ENCODE peak calls at places on chromosome 10, in four cellular contexts. B is hepatocyte, K is right atrium auricular region, Q is ascending aorta. Y is an unnamed sample.
A peak's percentile ranks its signal among the peaks of the same experiment; 100 is the strongest.

GRCh38 chr10:48465860-48466521 is 138.9 kb downstream of the ARHGAP22 start:
- DNase-seq in B (no peak), K (no peak), Q (peak; percentile 44), Y (no peak)

GRCh38 chr10:131178956-131179355 is 132.6 kb downstream of the TCERG1L start:
- DNase-seq in B (no peak), K (no peak), Q (peak; percentile 40), Y (no peak)

GRCh38 chr10:33478089-33478674 is 143.7 kb upstream of the NRP1 start:
- DNase-seq in B (no peak), K (no peak), Q (no peak), Y (no peak)

GRCh38 chr10:127897177-127897576 is 4.4 kb upstream of the CLRN3 start:
- DNase-seq in B (no peak), K (no peak), Q (no peak), Y (no peak)

GRCh38 chr10:132264966-132265877 is 42.5 kb downstream of the STK32C start:
- DNase-seq in B (peak; percentile 39), K (no peak), Q (no peak), Y (no peak)

GRCh38 chr10:52258791-52259427 is 55.2 kb upstream of the DKK1 start:
- DNase-seq in B (no peak), K (no peak), Q (no peak), Y (no peak)

GRCh38 chr10:69696073-69696731 is 66.2 kb downstream of the FAM241B start:
- DNase-seq in B (peak; percentile 75), K (no peak), Q (no peak), Y (peak; percentile 23)

GRCh38 chr10:96374639-96374984 is 15.8 kb upstream of the OPALIN start:
- DNase-seq in B (no peak), K (no peak), Q (no peak), Y (no peak)

GRCh38 chr10:1418031-1418550 is 319.2 kb downstream of the ADARB2 start:
- DNase-seq in B (no peak), K (peak; percentile 40), Q (peak; percentile 34), Y (no peak)

GRCh38 chr10:131077724-131078123 is 233.8 kb downstream of the TCERG1L start:
- DNase-seq in B (no peak), K (no peak), Q (no peak), Y (no peak)

GRCh38 chr10:930415-931325 is 835 bp downstream of the LARP4B start:
- DNase-seq in B (peak; percentile 80), K (peak; percentile 18), Q (no peak), Y (peak; percentile 51)

GRCh38 chr10:370222-370825 is 235.1 kb downstream of the ZMYND11 start:
- DNase-seq in B (no peak), K (no peak), Q (no peak), Y (no peak)

GRCh38 chr10:454860-455259 is 234.6 kb downstream of the DIP2C start:
- DNase-seq in B (peak; percentile 81), K (no peak), Q (peak; percentile 71), Y (peak; percentile 57)

GRCh38 chr10:3776796-3777571 is 8.0 kb downstream of the KLF6 start:
- DNase-seq in B (peak; percentile 77), K (no peak), Q (peak; percentile 92), Y (peak; percentile 18)

GRCh38 chr10:62811159-62811875 is 4.8 kb downstream of the EGR2 start:
- DNase-seq in B (no peak), K (no peak), Q (no peak), Y (no peak)

GRCh38 chr10:108327706-108328105 is 1163.2 kb upstream of the SORCS1 start:
- DNase-seq in B (no peak), K (no peak), Q (no peak), Y (no peak)

GRCh38 chr10:71347587-71348395 is 28.7 kb downstream of the SLC29A3 start:
- DNase-seq in B (peak; percentile 55), K (no peak), Q (no peak), Y (no peak)

GRCh38 chr10:86579883-86580548 is 58.4 kb upstream of the WAPL start:
- DNase-seq in B (no peak), K (no peak), Q (no peak), Y (no peak)

GRCh38 chr10:102677736-102678354 is 33.6 kb downstream of the TRIM8 start:
- DNase-seq in B (no peak), K (no peak), Q (no peak), Y (no peak)
- H3K4me1 ChIP-seq in B (peaks cover 63% of the 10 kb centered on the region), K (no peaks in the 10 kb centered on the region), Q (peaks cover 15% of the 10 kb centered on the region), Y (peaks cover 97% of the 10 kb centered on the region)

DNA sequence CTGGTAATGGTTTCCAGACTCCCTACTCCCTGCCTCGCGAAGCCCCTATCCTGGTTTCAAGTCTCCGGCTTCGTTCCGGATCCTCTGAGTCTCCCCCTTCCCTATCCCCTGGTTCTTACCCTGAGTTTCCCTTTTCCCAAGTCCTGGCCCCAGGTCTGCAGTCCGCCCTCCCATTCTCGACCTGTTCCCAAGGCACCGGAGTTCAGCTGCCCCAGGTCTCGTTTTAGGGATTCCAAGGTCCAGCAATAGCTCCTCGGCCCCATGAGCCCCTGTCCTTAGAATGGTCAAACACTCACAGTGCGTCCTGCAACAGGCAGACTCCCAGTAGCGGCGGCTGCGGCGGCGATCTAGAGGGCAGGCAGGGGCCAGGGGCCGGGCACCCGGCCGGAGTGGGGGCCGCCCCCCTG is 272 bp downstream of the PITX3 start:
- DNase-seq in B (no peak), K (no peak), Q (no peak), Y (no peak)
- H3K27me3 ChIP-seq in B (peaks cover 47% of the 10 kb centered on the region), K (no peaks in the 10 kb centered on the region), Q (no peaks in the 10 kb centered on the region), Y (no peaks in the 10 kb centered on the region)

GRCh38 chr10:21230219-21230618 is 295.3 kb downstream of the SKIDA1 start:
- DNase-seq in B (no peak), K (no peak), Q (no peak), Y (no peak)
- H3K4me3 ChIP-seq in B (no peak overlapping the region), K (no peak overlapping the region), Q (no peak overlapping the region), Y (no peak overlapping the region)

GRCh38 chr10:98263088-98263487 is 4.9 kb downstream of the LOXL4 start:
- DNase-seq in B (no peak), K (no peak), Q (no peak), Y (no peak)
- H3K4me1 ChIP-seq in B (peaks cover 21% of the 10 kb centered on the region), K (no peaks in the 10 kb centered on the region), Q (no peaks in the 10 kb centered on the region), Y (peaks cover 34% of the 10 kb centered on the region)

DNA sequence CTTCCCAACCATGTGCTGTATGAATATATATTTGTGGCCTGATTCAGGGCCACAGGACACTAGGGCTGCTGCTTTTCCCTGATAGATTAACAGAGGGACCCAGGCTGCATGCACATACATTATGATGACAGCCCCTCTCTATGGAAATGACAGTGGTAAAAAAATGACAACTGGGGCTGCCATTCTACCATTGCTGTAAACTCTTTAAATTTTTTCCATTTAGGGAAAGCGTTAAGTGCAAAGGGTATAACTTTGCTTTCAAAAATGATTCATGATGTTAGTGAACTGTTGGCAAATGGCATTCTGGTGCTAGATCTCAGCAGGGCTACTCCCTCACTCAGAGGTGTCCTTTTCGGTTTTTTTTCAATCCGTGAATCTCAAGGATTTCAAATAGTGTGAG is 4.2 kb downstream of the CTBP2 start:
- DNase-seq in B (no peak), K (no peak), Q (peak; percentile 1), Y (no peak)
- H3K27me3 ChIP-seq in B (no peaks in the 10 kb centered on the region), K (no peaks in the 10 kb centered on the region), Q (no peaks in the 10 kb centered on the region), Y (no peaks in the 10 kb centered on the region)

GRCh38 chr10:11177926-11178453 is 160.3 kb downstream of the CELF2 start:
- DNase-seq in B (no peak), K (no peak), Q (no peak), Y (no peak)

GRCh38 chr10:11179231-11180105 is 161.8 kb downstream of the CELF2 start:
- DNase-seq in B (no peak), K (no peak), Q (no peak), Y (no peak)

GRCh38 chr10:11178606-11179221 is 161.0 kb downstream of the CELF2 start:
- DNase-seq in B (peak; percentile 55), K (no peak), Q (no peak), Y (peak; percentile 15)

GRCh38 chr10:11181996-11182395 is 164.3 kb downstream of the CELF2 start:
- DNase-seq in B (no peak), K (peak; percentile 80), Q (peak; percentile 86), Y (peak; percentile 37)

DNA sequence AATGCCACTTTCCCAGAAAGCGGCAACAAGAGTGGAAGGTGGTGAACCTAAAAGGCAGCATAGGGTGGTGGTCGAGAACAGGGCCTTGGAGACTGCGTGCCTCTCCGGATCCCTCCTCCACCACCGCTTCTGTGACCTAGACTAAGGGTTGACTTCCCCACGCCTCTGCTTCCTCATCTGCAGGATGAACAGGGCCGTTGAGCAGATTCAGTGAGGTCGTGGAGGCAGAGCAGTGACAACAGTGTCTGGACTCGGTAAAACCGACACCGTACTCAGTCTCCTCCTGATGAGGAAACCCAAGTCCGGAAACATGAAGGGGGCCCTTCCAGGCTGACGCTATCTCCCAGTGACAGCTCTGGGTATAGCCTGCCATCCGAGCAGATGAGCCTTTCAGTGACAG is 162.6 kb downstream of the CELF2 start:
- DNase-seq in B (no peak), K (no peak), Q (no peak), Y (no peak)
- H3K4me3 ChIP-seq in B (no peak overlapping the region), K (no peak overlapping the region), Q (no peak overlapping the region), Y (no peak overlapping the region)

GRCh38 chr10:113122947-113123346 is 172.9 kb downstream of the TCF7L2 start:
- DNase-seq in B (no peak), K (no peak), Q (no peak), Y (no peak)
- H3K4me1 ChIP-seq in B (no peaks in the 10 kb centered on the region), K (no peaks in the 10 kb centered on the region), Q (no peaks in the 10 kb centered on the region), Y (peaks cover 6% of the 10 kb centered on the region)

GRCh38 chr10:129867780-129868179 is 96.3 kb downstream of the EBF3 start:
- DNase-seq in B (no peak), K (no peak), Q (no peak), Y (no peak)

GRCh38 chr10:129866894-129867293 is 97.2 kb downstream of the EBF3 start:
- DNase-seq in B (no peak), K (no peak), Q (no peak), Y (no peak)

GRCh38 chr10:129870926-129871660 is 93.0 kb downstream of the EBF3 start:
- DNase-seq in B (no peak), K (no peak), Q (no peak), Y (no peak)

GRCh38 chr10:129870042-129870757 is 93.9 kb downstream of the EBF3 start:
- DNase-seq in B (no peak), K (no peak), Q (no peak), Y (no peak)

GRCh38 chr10:129868470-129869035 is 95.5 kb downstream of the EBF3 start:
- DNase-seq in B (no peak), K (no peak), Q (peak; percentile 24), Y (no peak)
- H3K27me3 ChIP-seq in B (no peaks in the 10 kb centered on the region), K (no peaks in the 10 kb centered on the region), Q (no peaks in the 10 kb centered on the region), Y (no peaks in the 10 kb centered on the region)

DNA sequence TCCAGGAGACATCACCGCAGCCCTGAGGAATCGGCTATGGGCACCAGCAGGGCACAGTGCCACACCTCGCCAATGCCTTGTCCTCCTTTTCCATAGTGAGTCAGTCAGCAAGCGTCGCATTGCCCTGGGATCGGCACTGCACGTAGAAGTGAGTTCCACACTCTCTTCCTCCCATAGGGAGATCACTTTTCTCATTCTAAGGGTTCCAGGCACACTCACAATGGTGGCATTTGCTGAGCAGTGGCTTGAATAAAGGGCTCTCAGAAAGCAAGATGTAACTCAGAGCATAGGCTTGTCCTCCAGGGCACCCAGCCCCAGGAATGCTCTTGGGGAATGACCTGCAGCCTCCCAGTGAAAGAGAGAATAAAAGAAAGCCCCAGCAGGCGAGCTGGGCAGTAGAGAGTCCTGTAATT is 1.1 kb upstream of the VIM start:
- DNase-seq in B (no peak), K (no peak), Q (no peak), Y (no peak)
- H3K4me3 ChIP-seq in B (no peak overlapping the region), K (peak overlapping the region; percentile 77), Q (peak overlapping the region; percentile 93), Y (no peak overlapping the region)